ENCODE peak calls at places on chromosome 7, in seven cellular contexts. W, T, E, G, J, X and L are unnamed samples. For H3K27me3, the result is how much of the 10 kb centered on the place peaks cover.

GRCh38 chr7:65812281-65812680 is 60.6 kb upstream of the VKORC1L1 start:
- DNase-seq in J (no peak), E (no peak), T (no peak), W (no peak), X (no peak), G (no peak), L (no peak)

GRCh38 chr7:140876519-140877248 is 48.0 kb downstream of the BRAF start:
- DNase-seq in J (no peak), X (no peak), E (no peak), T (no peak), W (no peak), G (no peak), L (no peak)

GRCh38 chr7:140640727-140641531 is at the start of gene DENND2A:
- DNase-seq in J (peak), T (no peak), X (peak), G (peak), E (no peak), W (peak), L (no peak)

GRCh38 chr7:32163141-32163806 is 93.1 kb upstream of the PDE1C start:
- DNase-seq in G (peak), J (peak), X (peak), E (no peak), T (peak), W (peak), L (peak)

GRCh38 chr7:36390199-36391090 is 783 bp downstream of the ANLN start:
- DNase-seq in W (peak), E (peak), T (peak), J (peak), G (peak), X (peak), L (no peak)

GRCh38 chr7:138449580-138449979 is 10.5 kb upstream of the TRIM24 start:
- DNase-seq in E (peak), G (no peak), X (no peak), W (no peak), T (no peak), J (no peak), L (no peak)

GRCh38 chr7:68783671-68784070 is 814.6 kb upstream of the AUTS2 start:
- DNase-seq in T (no peak), J (no peak), G (no peak), X (no peak), W (no peak), E (no peak), L (no peak)

GRCh38 chr7:127683776-127684681 is 32.0 kb downstream of the SND1 start:
- DNase-seq in J (no peak), W (no peak), E (no peak), T (no peak), X (no peak), G (no peak), L (no peak)

GRCh38 chr7:94510582-94511456 is 1.2 kb downstream of the CASD1 start:
- DNase-seq in E (peak), X (peak), T (peak), G (no peak), J (peak), W (no peak), L (no peak)

GRCh38 chr7:94311545-94311944 is 83.2 kb upstream of the COL1A2 start:
- DNase-seq in T (no peak), X (no peak), J (no peak), W (no peak), E (no peak), G (no peak), L (no peak)

GRCh38 chr7:64872809-64873500 is 30.1 kb upstream of the ZNF273 start:
- DNase-seq in T (no peak), X (no peak), G (no peak), J (no peak), W (no peak), E (no peak), L (no peak)

DNA sequence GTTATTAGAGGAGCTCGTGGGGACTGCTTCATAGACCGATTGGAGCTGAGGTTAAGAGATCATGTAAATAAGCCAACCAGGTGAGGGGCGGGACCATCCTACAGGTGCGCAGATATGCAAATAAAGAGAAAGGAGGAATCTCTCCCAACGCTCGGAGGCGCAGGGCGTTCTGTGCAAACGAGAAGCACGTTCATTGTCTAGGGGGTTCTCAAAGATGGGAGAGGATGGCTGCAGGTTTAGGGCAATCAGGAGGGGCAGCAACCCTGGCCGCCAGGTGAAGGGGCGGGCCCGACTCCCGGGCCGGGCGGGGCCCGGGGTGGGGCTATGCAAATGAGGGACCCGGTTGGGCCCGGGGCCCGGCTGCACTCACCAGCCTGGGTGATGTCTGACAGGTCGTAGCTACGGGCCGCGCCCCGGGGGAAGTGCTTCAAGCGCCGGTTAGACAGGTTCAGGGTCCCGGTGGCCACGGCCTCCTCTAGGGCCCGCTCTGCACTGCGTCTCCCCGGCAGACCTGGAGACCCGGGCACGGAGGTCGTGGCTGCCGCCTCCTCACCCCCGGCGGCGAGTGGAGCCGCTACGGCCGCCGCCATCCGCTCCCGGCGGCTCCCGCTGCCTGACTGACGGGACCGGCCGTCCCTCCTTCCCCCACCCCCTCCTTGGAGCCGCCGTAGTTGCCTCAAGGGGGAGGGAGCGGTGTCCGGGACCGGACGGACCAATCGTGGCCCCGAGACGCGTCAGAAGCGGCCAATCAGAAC is at the start of gene LRCH4:
- DNase-seq in J (peak), X (peak), W (peak), G (no peak), E (peak), T (no peak), L (no peak)
- H3K27me3 ChIP-seq in J (under half), X (under half), W (under half), G (under half), E (under half), T (under half), L (under half)

GRCh38 chr7:610141-610530 is 90.5 kb upstream of the PDGFA start:
- DNase-seq in T (no peak), J (no peak), X (no peak), W (no peak), E (no peak), G (no peak), L (no peak)
- H3K27ac ChIP-seq in T (peak), J (peak), X (peak), W (peak), E (peak), G (no peak), L (peak)

DNA sequence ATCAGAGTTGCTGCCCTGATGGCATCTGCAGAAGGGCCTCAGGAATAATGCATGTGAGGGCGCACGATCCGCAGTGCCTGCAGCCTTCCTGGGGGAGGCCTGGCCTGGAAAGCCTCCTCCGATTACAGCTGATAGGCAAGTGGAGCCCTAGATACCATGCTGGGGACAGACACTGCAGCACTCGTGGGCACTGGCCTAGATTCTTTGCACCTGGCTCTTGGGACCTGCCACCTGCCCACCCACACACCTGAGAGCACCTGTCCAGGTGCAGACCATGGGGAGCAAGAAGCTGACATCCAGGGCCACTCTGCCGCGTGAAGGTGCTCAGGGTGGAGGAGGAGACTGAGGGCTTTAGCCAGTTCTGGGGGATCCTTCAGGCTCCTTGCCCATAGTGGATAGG is 14.8 kb downstream of the YKT6 start:
- DNase-seq in E (no peak), W (no peak), T (no peak), J (no peak), X (no peak), G (no peak), L (no peak)
- H3K4me3 ChIP-seq in E (no peak), W (no peak), T (no peak), J (no peak), X (no peak), G (no peak), L (no peak)

GRCh38 chr7:142801601-142802295 is 31.0 kb downstream of the PRSS2 start:
- DNase-seq in T (no peak), G (no peak), J (no peak), X (no peak), W (no peak), E (peak), L (no peak)

GRCh38 chr7:142802301-142802700 is 31.5 kb downstream of the PRSS2 start:
- DNase-seq in X (no peak), J (no peak), E (peak), T (no peak), W (no peak), G (no peak), L (no peak)

GRCh38 chr7:142800103-142800502 is 29.3 kb downstream of the PRSS2 start:
- DNase-seq in X (no peak), G (no peak), T (no peak), J (no peak), E (no peak), W (no peak), L (no peak)

GRCh38 chr7:142799483-142799882 is 28.7 kb downstream of the PRSS2 start:
- DNase-seq in E (no peak), J (no peak), X (no peak), W (no peak), T (no peak), G (no peak), L (no peak)

DNA sequence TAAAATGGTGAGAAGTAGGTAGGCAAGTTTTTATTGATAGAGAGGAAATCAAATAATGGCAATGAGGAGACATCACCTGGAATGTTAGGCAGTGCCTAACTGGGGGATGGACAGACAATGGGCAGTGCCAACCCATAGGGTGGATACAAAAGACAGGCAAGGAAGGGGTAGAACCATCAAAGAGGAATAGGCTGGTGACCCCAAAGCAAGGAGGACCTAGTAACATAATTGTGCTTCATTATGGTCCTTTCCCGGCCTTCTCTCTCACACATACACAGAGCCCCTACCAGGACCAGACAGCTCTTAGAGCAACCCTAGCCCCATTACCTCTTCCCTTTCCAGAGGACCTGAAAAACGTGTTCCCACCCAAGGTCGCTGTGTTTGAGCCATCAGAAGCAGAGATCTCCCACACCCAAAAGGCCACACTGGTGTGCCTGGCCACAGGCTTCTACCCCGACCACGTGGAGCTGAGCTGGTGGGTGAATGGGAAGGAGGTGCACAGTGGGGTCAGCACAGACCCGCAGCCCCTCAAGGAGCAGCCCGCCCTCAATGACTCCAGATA is 30.0 kb downstream of the PRSS2 start:
- DNase-seq in T (no peak), G (no peak), W (no peak), X (no peak), E (no peak), J (no peak), L (no peak)
- H3K27me3 ChIP-seq in T (under half), G (under half), W (half or more), X (under half), E (under half), J (half or more), L (under half)

GRCh38 chr7:24475573-24475972 is 97.7 kb upstream of the PALS2 start:
- DNase-seq in E (no peak), W (no peak), T (no peak), G (no peak), J (no peak), X (no peak), L (no peak)

GRCh38 chr7:24480501-24480900 is 92.8 kb upstream of the PALS2 start:
- DNase-seq in E (no peak), X (no peak), W (no peak), J (no peak), G (no peak), T (no peak), L (no peak)

GRCh38 chr7:24476227-24476626 is 97.0 kb upstream of the PALS2 start:
- DNase-seq in T (no peak), J (no peak), E (no peak), G (no peak), X (no peak), W (no peak), L (no peak)

GRCh38 chr7:24477807-24478655 is 95.2 kb upstream of the PALS2 start:
- DNase-seq in G (peak), T (no peak), X (no peak), W (no peak), E (no peak), J (no peak), L (peak)

DNA sequence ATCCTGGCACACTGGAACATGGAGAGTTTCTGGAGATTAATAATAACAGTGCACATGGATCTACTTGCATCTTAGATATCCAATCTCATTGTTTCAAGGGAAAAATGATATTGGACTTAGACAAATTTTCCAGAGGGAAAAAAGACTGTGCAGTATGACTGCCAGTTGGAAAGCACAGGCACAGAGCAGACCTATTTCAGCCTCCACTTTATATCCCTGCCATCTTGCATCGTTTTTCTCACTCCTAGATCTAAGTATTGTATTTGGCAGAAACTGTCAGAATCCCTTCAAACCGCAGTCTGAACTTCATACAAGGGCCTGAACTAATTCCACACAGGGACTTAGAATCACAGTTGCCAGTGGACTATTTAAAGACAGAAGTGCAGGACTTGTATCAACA is 95.9 kb upstream of the PALS2 start:
- DNase-seq in E (no peak), J (no peak), T (no peak), G (no peak), X (no peak), W (no peak), L (no peak)
- H3K27ac ChIP-seq in E (no peak), J (peak), T (no peak), G (no peak), X (no peak), W (no peak), L (peak)

DNA sequence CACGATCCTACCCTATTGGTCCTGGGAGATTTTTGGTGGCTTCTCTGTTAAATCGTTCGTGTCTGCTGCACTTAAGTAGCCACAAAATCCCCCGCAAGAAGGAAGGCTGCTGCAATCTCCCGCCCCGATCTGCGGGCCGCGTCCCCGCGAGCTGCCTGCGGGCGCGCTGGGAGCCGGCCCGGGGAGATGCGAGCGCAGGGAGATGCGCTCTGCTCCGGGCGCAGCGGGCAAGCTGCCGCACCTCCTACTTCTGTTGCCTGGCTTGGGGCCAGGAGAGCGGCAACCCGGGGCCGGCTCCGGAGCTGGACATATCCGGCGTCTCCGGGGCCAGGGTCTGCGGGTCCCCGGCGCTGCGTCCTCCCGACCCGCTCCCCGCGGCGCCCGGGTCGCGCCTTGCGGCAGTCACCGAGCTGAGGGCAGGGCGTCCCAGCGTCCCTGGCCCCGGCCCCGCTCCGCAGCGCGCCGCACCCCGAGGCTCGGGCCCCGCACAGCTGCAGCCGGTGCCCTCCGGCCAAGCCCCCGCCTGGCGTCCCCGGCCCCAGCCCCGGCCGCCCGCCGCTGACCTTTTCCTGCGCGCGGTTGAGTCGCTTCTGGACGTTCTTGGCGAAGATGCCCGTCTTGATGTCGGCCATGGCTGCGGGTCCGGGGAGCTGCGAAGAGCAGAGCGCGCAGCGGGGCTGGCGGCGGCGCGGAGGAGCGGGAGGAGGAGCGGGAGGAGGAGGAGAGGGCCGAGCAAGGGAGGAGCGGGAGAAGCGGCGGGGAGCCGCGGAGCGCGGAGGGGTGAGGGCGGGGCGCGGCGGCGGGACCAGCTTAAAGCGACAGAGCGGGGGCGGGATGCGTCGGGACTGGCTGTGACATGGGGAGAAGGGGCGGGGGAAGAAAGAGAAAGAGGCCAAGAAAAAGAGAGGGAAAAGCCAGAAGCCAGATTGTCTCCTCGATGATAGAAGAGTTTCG is at the start of gene AMPH:
- DNase-seq in J (peak), E (no peak), X (peak), T (no peak), W (peak), G (no peak), L (no peak)
- H3K4me3 ChIP-seq in J (peak), E (no peak), X (peak), T (no peak), W (peak), G (peak), L (peak)

DNA sequence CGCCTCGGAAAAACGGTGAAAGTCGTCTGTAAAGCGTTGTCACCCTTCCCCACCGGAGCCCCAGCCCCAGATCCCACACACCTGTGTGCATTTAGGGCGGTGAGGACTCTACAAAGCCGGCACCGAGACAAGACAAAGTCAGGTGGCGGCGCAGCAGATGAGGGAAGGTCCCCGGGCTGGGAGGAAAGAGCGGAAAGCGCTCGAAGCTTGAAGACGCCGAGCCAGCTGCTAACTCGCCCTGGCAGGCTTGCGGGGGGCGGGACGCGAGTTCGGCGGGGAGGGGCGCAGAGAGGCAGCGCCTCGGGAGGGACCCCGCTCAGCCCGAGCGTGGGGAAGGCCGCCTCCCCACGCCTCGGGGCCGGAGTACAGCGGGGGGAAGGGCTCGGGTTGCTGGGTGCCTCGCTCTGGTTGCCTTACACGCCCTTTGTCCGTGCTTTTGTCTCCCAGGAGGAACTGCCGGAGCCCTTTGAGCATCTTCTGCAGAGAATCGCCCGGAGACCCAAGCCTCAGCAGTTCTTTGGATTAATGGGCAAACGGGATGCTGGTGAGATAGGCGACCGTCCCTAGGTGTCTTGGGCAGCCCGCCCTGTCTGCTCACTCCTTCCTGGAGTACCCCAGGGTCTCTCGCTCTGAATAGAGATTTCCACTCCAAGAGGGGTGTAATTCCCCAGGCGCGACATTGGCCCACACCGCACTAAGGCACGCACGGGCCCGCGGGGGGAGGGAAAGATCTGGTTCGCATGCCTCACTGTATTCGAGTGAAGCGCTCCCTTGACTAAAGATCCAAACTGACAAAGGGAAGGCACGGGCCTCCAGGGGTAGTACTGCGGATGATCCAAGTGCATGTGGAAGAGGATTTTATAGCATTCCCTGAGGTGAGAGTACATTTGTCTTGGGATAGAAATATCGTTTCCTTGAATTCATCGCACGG is 1.7 kb downstream of the TAC1 start:
- DNase-seq in X (no peak), T (no peak), G (no peak), W (no peak), J (no peak), E (no peak), L (no peak)
- H3K27me3 ChIP-seq in X (under half), T (half or more), G (under half), W (half or more), J (half or more), E (under half), L (under half)

DNA sequence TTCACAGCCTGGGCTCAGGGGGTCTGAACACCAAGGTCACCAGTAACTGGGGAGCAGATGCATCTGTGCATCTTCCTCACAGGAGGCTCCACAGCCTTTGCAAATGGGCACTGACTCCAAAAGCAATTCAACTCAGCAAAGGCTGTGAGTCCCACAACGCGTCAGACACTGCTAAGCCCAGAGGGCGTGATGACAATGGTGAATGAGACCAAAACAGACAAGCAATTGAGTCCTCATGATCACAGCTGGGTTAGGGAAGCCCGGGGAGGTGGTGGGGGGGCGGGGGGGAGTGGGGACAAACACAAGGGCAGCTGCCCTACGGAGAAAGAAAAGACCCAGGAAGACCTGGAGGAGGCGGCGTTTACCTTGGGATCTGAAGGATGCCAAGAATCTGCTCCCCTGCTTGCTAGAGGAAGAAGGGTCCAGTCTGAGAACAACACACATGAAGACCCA is 61.6 kb upstream of the RNF32 start:
- DNase-seq in X (no peak), T (no peak), W (no peak), E (no peak), G (no peak), J (no peak), L (no peak)
- H3K27ac ChIP-seq in X (no peak), T (no peak), W (no peak), E (no peak), G (no peak), J (no peak), L (no peak)

GRCh38 chr7:3259711-3260424 is 41.2 kb upstream of the SDK1 start:
- DNase-seq in T (no peak), J (no peak), E (no peak), G (no peak), W (no peak), X (no peak), L (no peak)
- H3K4me3 ChIP-seq in T (no peak), J (peak), E (no peak), G (peak), W (peak), X (peak), L (peak)